ENCODE peak calls at places on chromosomes 3 and 15, in eight cellular contexts. Q is fibroblast of lung, E is heart right ventricle, M is esophagus squamous epithelium, K is DND-41, R is GM23338, O is K562, C is psoas muscle. P is an unnamed sample. For H3K4me1, the result is how much of the 10 kb centered on the place peaks cover.

GRCh38 chr15:70203981-70204560 is 106.4 kb upstream of the TLE3 start:
- DNase-seq in Q (no peak), E (no peak), M (no peak), K (no peak), R (no peak), O (no peak), C (no peak), P (no peak)

GRCh38 chr3:18872466-18872865 is 275.8 kb upstream of the KCNH8 start:
- DNase-seq in Q (no peak), E (no peak), M (no peak), K (no peak), R (no peak), O (no peak), C (no peak), P (no peak)

GRCh38 chr3:32154180-32154579 is 47.8 kb downstream of the GPD1L start:
- DNase-seq in Q (no peak), E (no peak), M (no peak), K (no peak), R (peak), O (peak), C (no peak), P (no peak)

GRCh38 chr3:2923390-2923789 is 186.8 kb downstream of the IL5RA start:
- DNase-seq in Q (no peak), E (no peak), M (no peak), K (no peak), R (peak), O (no peak), C (no peak), P (no peak)

GRCh38 chr15:74832826-74833225 is 6.4 kb downstream of the CPLX3 start:
- DNase-seq in Q (no peak), E (no peak), M (no peak), K (no peak), R (no peak), O (no peak), C (no peak), P (no peak)

GRCh38 chr3:58416191-58416590 is 17.4 kb downstream of the PDHB start:
- DNase-seq in Q (no peak), E (no peak), M (no peak), K (no peak), R (peak), O (no peak), C (no peak), P (no peak)

GRCh38 chr15:39313467-39313866 is 267.4 kb upstream of the THBS1 start:
- DNase-seq in Q (no peak), E (no peak), M (no peak), K (no peak), R (no peak), O (no peak), C (no peak), P (no peak)

GRCh38 chr15:74788042-74788715 is 6.3 kb downstream of the CSK start:
- DNase-seq in Q (no peak), E (no peak), M (no peak), K (no peak), R (no peak), O (no peak), C (no peak), P (no peak)

GRCh38 chr15:81336568-81336967 is 12.6 kb upstream of the STARD5 start:
- DNase-seq in Q (peak), E (no peak), M (no peak), K (peak), R (peak), O (peak), C (no peak), P (no peak)

GRCh38 chr3:195532345-195532744 is 10.8 kb downstream of the PPP1R2 start:
- DNase-seq in Q (no peak), E (no peak), M (no peak), K (no peak), R (no peak), O (no peak), C (no peak), P (no peak)

GRCh38 chr3:42839616-42840015 is 30.4 kb downstream of the ACKR2 start:
- DNase-seq in Q (peak), E (peak), M (no peak), K (peak), R (peak), O (peak), C (no peak), P (no peak)

GRCh38 chr3:12947504-12948369 is 106.4 kb upstream of the RPL32 start:
- DNase-seq in Q (peak), E (no peak), M (no peak), K (no peak), R (peak), O (peak), C (peak), P (peak)

GRCh38 chr15:42914728-42915497 is 5.7 kb downstream of the TTBK2 start:
- DNase-seq in Q (peak), E (no peak), M (no peak), K (no peak), R (no peak), O (no peak), C (no peak), P (no peak)

GRCh38 chr3:25448750-25449684 is 21.0 kb downstream of the RARB start:
- DNase-seq in Q (peak), E (peak), M (no peak), K (no peak), R (no peak), O (peak), C (peak), P (peak)

GRCh38 chr3:124510290-124510689 is 220.0 kb upstream of the UMPS start:
- DNase-seq in Q (peak), E (no peak), M (no peak), K (no peak), R (no peak), O (no peak), C (no peak), P (no peak)

GRCh38 chr3:115246621-115247020 is 99.5 kb upstream of the ZBTB20 start:
- DNase-seq in Q (peak), E (no peak), M (no peak), K (no peak), R (no peak), O (no peak), C (no peak), P (no peak)

GRCh38 chr15:61025283-61025682 is 203.8 kb downstream of the RORA start:
- DNase-seq in Q (peak), E (no peak), M (no peak), K (no peak), R (no peak), O (no peak), C (no peak), P (no peak)

GRCh38 chr15:40045572-40046217 is 6.7 kb upstream of the SRP14 start:
- DNase-seq in Q (no peak), E (no peak), M (no peak), K (no peak), R (no peak), O (no peak), C (no peak), P (no peak)

GRCh38 chr15:33623010-33623409 is 312.2 kb downstream of the RYR3 start:
- DNase-seq in Q (no peak), E (no peak), M (no peak), K (no peak), R (peak), O (no peak), C (no peak), P (no peak)

GRCh38 chr3:16064660-16065414 is 109.6 kb upstream of the GALNT15 start:
- DNase-seq in Q (peak), E (peak), M (no peak), K (peak), R (no peak), O (no peak), C (peak), P (peak)

GRCh38 chr3:99878005-99878404 is 60.3 kb downstream of the CMSS1 start:
- DNase-seq in Q (peak), E (no peak), M (no peak), K (no peak), R (no peak), O (peak), C (no peak), P (no peak)

GRCh38 chr15:44726568-44727461 is 9.5 kb upstream of the TRIM69 start:
- DNase-seq in Q (peak), E (peak), M (peak), K (peak), R (peak), O (peak), C (no peak), P (no peak)

GRCh38 chr3:52433328-52434060 is 11.4 kb downstream of the SEMA3G start:
- DNase-seq in Q (no peak), E (no peak), M (no peak), K (no peak), R (no peak), O (no peak), C (no peak), P (peak)

GRCh38 chr3:52784021-52784621 is 6.7 kb downstream of the ITIH1 start:
- DNase-seq in Q (no peak), E (no peak), M (no peak), K (no peak), R (no peak), O (no peak), C (peak), P (no peak)

GRCh38 chr3:181694805-181695660 is 16.7 kb upstream of the SOX2 start:
- DNase-seq in Q (peak), E (peak), M (no peak), K (no peak), R (peak), O (no peak), C (peak), P (peak)

GRCh38 chr3:129014148-129014547 is 13.0 kb downstream of the EFCC1 start:
- DNase-seq in Q (peak), E (no peak), M (no peak), K (no peak), R (no peak), O (no peak), C (no peak), P (no peak)

GRCh38 chr3:129015388-129016105 is 14.4 kb downstream of the EFCC1 start:
- DNase-seq in Q (no peak), E (peak), M (no peak), K (peak), R (no peak), O (peak), C (no peak), P (no peak)

GRCh38 chr3:129014793-129015345 is 13.8 kb downstream of the EFCC1 start:
- DNase-seq in Q (no peak), E (no peak), M (no peak), K (no peak), R (no peak), O (no peak), C (no peak), P (no peak)

GRCh38 chr3:129016366-129016724 is 15.2 kb downstream of the EFCC1 start:
- DNase-seq in Q (no peak), E (no peak), M (no peak), K (peak), R (no peak), O (no peak), C (no peak), P (no peak)

DNA sequence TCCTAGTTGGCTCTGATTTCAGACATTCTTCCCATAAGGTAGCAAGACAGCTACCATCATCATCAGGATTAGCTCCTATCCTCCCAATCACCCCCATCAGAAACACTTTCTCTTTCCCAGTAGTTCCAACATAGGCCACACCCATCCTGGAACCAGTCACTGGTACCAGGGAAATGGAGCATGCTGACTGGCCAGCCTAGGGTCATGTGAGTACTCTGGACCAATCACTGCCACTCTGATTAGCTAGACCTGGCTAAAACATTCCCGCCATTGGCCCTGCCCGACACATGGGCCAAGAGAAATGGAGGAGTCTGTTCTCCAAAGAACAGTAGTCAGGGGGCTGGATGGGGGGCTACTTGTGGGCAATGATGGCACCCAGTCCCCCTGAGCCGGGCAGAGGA is 12.4 kb downstream of the EFCC1 start:
- DNase-seq in Q (no peak), E (no peak), M (no peak), K (no peak), R (peak), O (peak), C (no peak), P (no peak)
- H3K4me1 ChIP-seq in Q (under half), E (under half), M (under half), K (under half), R (under half), O (under half), C (under half), P (under half)

GRCh38 chr3:37075955-37076354 is 82.6 kb downstream of the MLH1 start:
- DNase-seq in Q (no peak), E (no peak), M (no peak), K (no peak), R (no peak), O (no peak), C (no peak), P (no peak)
- H3K4me1 ChIP-seq in Q (under half), E (under half), M (under half), K (under half), R (under half), O (under half), C (under half), P (under half)

DNA sequence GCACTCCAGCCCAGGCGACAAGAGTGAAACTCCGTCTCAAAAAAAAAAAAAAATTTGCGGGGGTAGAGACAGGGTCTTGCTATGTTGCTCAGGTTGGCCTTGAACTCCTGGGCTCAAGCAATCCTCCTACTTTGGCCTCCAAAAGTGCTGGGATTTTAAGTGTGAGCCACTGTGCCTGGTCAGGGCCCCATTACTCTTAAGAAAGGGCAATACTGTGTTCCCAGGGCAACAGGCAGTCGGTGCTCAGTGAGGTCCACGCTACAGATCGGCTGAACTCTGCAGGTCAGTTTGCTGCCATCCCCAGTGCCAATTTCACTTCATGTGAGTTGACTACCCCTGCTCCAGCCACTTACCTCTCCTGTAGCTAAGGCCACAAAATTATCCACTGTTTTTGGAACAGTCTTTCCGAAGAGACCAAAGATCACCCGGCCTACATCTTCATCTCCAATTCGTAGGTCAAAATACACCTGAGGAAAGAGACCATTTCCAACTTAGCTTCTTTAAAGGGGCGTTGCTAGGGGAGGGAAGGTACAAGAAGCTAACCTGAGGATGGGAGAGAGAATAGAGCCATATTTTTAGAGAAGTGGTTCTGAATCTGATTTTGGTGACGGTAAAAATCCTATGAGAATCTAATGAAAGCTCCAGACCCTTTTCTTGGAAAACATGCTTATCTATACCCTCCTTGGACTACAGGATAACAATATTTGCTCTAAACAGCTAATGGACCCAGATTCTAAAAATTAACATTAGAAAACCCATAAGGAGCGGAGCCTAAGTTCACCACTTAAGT is 939 bp downstream of the PPIB start:
- DNase-seq in Q (no peak), E (no peak), M (no peak), K (no peak), R (no peak), O (no peak), C (no peak), P (no peak)
- H3K4me1 ChIP-seq in Q (under half), E (half or more), M (under half), K (under half), R (under half), O (under half), C (under half), P (under half)

DNA sequence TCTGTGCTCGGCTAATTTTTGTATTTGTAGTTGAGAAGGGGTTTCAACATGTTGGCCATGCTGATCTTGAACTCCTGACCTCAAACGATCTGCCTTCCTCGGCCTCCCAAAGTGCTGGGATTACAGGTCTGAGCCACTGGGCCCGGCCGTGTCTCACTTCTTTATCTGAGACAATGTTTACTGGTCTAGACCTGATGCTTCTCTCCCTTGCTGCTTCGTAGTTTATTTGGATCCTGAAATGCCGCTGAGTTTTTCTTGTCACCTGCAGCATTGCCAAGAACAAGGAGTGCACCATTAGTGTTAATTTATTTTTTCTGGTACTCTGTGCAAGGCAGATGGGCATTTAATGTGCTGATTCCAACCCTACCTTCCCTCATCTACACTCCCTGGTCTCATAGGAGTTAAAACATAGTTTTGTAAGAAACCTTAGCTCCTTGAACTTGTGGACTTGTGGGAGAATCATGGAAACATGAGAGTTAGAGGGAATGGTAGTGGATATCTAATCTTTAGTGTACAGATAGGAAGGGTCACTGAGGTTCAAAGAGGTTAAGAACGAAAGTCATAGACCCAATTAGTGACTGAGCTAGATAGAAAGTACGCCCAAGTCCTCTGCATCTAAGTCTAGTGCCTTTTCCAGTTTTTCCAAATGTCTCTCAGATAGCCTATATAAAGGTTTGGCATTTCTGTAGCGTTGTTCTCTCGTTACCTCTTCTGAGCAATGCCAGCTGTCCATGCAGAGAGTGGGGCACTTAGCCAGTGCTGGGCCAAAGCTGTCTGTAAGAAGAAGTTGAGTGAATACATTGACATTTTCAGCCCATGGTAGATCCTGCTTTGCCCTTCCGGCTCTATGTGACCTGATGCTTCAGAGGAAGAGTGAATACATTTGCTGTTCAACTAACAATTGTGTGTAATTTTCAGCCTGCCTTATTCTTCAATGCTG is 244.1 kb downstream of the LPP start:
- DNase-seq in Q (no peak), E (peak), M (no peak), K (no peak), R (no peak), O (no peak), C (no peak), P (no peak)
- H3K4me1 ChIP-seq in Q (under half), E (half or more), M (under half), K (under half), R (under half), O (under half), C (under half), P (under half)

GRCh38 chr15:48855501-48856440 is 22.2 kb upstream of the EID1 start:
- DNase-seq in Q (peak), E (peak), M (no peak), K (no peak), R (peak), O (peak), C (no peak), P (peak)
- H3K4me1 ChIP-seq in Q (under half), E (under half), M (under half), K (under half), R (under half), O (under half), C (under half), P (under half)

GRCh38 chr3:192887047-192887446 is 30.6 kb downstream of the MB21D2 start:
- DNase-seq in Q (peak), E (no peak), M (no peak), K (no peak), R (no peak), O (no peak), C (no peak), P (no peak)

GRCh38 chr3:192887701-192888100 is 30.0 kb downstream of the MB21D2 start:
- DNase-seq in Q (peak), E (no peak), M (no peak), K (no peak), R (peak), O (no peak), C (no peak), P (no peak)

GRCh38 chr3:192888121-192888520 is 29.5 kb downstream of the MB21D2 start:
- DNase-seq in Q (peak), E (no peak), M (no peak), K (no peak), R (no peak), O (no peak), C (no peak), P (no peak)

GRCh38 chr3:192890348-192891335 is 27.0 kb downstream of the MB21D2 start:
- DNase-seq in Q (no peak), E (no peak), M (no peak), K (no peak), R (no peak), O (no peak), C (no peak), P (no peak)

DNA sequence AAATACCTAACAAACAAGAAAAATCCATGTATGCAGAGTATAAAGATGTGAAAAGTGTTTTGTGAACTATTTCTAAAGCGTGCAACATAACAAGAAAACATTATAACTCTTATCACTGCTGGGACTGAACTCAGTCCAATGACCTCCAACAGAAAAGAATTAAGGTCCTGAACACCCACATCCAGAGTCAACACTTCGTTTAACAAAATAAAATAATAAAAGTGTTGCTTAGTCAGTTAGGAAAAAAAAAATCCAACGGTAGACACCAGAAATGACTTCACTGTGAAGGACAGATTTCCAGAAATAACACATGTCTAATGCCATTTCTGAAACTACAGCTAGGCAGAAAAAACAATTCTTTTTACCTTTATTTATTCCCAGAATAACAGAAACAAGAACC is 28.0 kb downstream of the MB21D2 start:
- DNase-seq in Q (peak), E (no peak), M (no peak), K (no peak), R (no peak), O (no peak), C (no peak), P (no peak)
- H3K4me1 ChIP-seq in Q (under half), E (under half), M (under half), K (under half), R (half or more), O (under half), C (under half), P (under half)

GRCh38 chr3:61807865-61808276 is 246.5 kb downstream of the PTPRG start:
- DNase-seq in Q (peak), E (peak), M (no peak), K (no peak), R (no peak), O (no peak), C (no peak), P (no peak)
- H3K4me1 ChIP-seq in Q (under half), E (half or more), M (under half), K (under half), R (half or more), O (under half), C (half or more), P (under half)

DNA sequence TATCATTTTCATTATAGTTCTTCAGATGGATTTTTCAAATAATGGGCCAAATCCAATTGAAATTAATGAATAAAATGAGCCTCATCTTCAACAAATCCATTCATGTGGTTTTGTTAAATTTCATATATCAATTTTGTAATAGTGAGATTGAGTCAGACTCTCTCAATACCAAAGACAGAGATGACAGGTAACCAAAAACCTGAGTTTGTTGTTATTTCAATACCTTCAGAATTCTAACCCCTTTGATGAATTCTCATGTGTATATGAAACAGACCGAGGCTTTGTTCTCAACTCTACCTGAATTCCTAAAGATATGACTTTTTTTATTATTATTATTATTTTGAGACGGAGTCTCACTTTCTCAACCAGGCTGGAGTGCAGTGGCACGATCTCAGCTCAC is 92.8 kb downstream of the FOXP1 start:
- DNase-seq in Q (no peak), E (no peak), M (no peak), K (no peak), R (no peak), O (no peak), C (no peak), P (no peak)
- H3K4me1 ChIP-seq in Q (under half), E (under half), M (under half), K (under half), R (under half), O (under half), C (under half), P (under half)

P was measured in uterus.